ENCODE peak calls at places on chromosomes 1 and 21, in four cellular contexts. L is body of pancreas, J is mammary epithelial cell, C is glutamatergic neuron. T is an unnamed sample.

GRCh38 chr21:35346697-35347096 is 297.6 kb upstream of the RUNX1 start:
- DNase-seq in L (no peak), J (no peak), C (no peak), T (no peak)

GRCh38 chr1:64006276-64007051 is 197.0 kb upstream of the UBE2U start:
- DNase-seq in L (peak), J (peak), C (no peak), T (no peak)

GRCh38 chr1:167819849-167820683 is 93.9 kb downstream of the ADCY10 start:
- DNase-seq in L (peak), J (peak), C (peak), T (no peak)

GRCh38 chr1:41918450-41919043 is at the start of gene HIVEP3:
- DNase-seq in L (no peak), J (peak), C (no peak), T (no peak)

GRCh38 chr1:107196973-107197562 is 56.2 kb downstream of the NTNG1 start:
- DNase-seq in L (no peak), J (no peak), C (no peak), T (no peak)

GRCh38 chr1:58874757-58875755 is 91.2 kb upstream of the JUN start:
- DNase-seq in L (peak), J (peak), C (no peak), T (no peak)

GRCh38 chr1:94329986-94330385 is 88.2 kb upstream of the ABCD3 start:
- DNase-seq in L (no peak), J (no peak), C (no peak), T (no peak)

GRCh38 chr1:117572546-117572945 is 33.3 kb upstream of the TENT5C start:
- DNase-seq in L (no peak), J (no peak), C (no peak), T (no peak)

GRCh38 chr1:15849775-15850449 is 2.4 kb downstream of the SPEN start:
- DNase-seq in L (peak), J (peak), C (peak), T (no peak)

GRCh38 chr1:9689971-9690381 is 38.4 kb downstream of the PIK3CD start:
- DNase-seq in L (peak), J (no peak), C (peak), T (no peak)

GRCh38 chr1:204660509-204660908 is 25.0 kb downstream of the LRRN2 start:
- DNase-seq in L (peak), J (no peak), C (no peak), T (no peak)

GRCh38 chr1:223443397-223443796 is 50.2 kb downstream of the CCDC185 start:
- DNase-seq in L (no peak), J (no peak), C (no peak), T (no peak)

GRCh38 chr1:87872189-87872588 is 543.5 kb downstream of the LMO4 start:
- DNase-seq in L (no peak), J (no peak), C (no peak), T (no peak)

GRCh38 chr1:206839857-206840256 is 25.6 kb upstream of the IL20 start:
- DNase-seq in L (no peak), J (no peak), C (no peak), T (no peak)

GRCh38 chr1:62875676-62876075 is 91.7 kb downstream of the ATG4C start:
- DNase-seq in L (no peak), J (no peak), C (no peak), T (no peak)

GRCh38 chr1:111448482-111448917 is 556 bp downstream of the WDR77 start:
- DNase-seq in L (no peak), J (peak), C (no peak), T (no peak)

GRCh38 chr1:63917571-63918394 is 144.0 kb downstream of the ROR1 start:
- DNase-seq in L (no peak), J (no peak), C (peak), T (no peak)

GRCh38 chr1:240462766-240463410 is 149.1 kb downstream of the GREM2 start:
- DNase-seq in L (no peak), J (no peak), C (no peak), T (no peak)

GRCh38 chr1:220787069-220787614 is 429 bp downstream of the MTARC1 start:
- DNase-seq in L (peak), J (peak), C (peak), T (no peak)

GRCh38 chr1:15409400-15410222 is at the start of gene EFHD2:
- DNase-seq in L (peak), J (peak), C (peak), T (peak)

DNA sequence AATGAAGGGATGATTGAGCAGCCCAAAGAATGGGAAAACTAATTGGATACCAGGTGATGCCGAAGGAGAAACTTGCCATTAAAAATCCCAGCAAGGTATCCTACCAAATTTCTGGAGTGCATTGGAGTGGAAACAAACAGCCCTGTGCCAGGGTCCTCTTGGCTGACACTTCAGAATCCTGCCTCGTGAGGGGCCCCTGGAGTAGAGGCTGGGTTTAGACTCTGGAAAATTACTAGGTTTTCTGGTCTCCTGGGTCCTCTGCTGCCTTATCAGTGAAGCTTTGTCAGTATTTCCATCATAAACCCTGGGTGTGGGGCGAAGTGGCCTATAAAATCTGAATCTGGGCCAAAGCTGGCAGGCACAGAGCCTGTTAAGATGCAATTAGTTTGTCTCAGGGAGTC is 289.1 kb upstream of the USP24 start:
- DNase-seq in L (no peak), J (no peak), C (no peak), T (no peak)
- TF ChIP-seq CTCF in L (no peak), J (no peak), C (no peak), T (no peak)

GRCh38 chr1:229887043-229887822 is 179.8 kb upstream of the GALNT2 start:
- DNase-seq in L (peak), J (peak), C (no peak), T (no peak)
- TF ChIP-seq CTCF in L (no peak), J (no peak), C (no peak), T (no peak)

DNA sequence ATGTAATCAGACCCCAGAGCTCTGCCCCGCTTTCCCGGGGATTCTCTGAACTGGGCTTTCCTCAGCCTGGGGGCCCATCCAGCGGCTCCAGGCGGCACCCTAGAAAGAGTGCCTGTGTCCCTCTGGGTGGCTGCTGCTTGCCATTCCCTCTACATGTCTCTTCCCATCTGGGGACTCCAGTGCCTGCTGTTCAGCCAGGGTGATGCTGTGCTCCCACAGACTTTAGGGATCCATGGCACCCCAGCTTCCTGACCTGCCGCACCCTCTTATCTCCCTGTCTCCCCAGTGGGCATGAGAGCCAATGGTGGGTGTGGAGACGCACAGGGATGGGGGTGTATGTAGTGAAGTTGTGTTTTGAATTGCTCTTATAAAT is 16.2 kb downstream of the TRAPPC10 start:
- DNase-seq in L (no peak), J (no peak), C (no peak), T (no peak)
- TF ChIP-seq CTCF in L (no peak), J (no peak), C (no peak), T (no peak)

GRCh38 chr1:17691147-17691634 is 63.9 kb upstream of the ACTL8 start:
- DNase-seq in L (no peak), J (no peak), C (no peak), T (no peak)
- TF ChIP-seq CTCF in L (no peak), J (no peak), C (no peak), T (no peak)

GRCh38 chr1:229104654-229105053 is 166.3 kb upstream of the RAB4A start:
- DNase-seq in L (no peak), J (no peak), C (no peak), T (no peak)

GRCh38 chr1:229101475-229101874 is 169.4 kb upstream of the RAB4A start:
- DNase-seq in L (no peak), J (peak), C (no peak), T (no peak)

GRCh38 chr1:229105109-229105508 is 165.8 kb upstream of the RAB4A start:
- DNase-seq in L (peak), J (no peak), C (no peak), T (no peak)

GRCh38 chr1:229101011-229101410 is 169.9 kb upstream of the RAB4A start:
- DNase-seq in L (no peak), J (no peak), C (no peak), T (no peak)

DNA sequence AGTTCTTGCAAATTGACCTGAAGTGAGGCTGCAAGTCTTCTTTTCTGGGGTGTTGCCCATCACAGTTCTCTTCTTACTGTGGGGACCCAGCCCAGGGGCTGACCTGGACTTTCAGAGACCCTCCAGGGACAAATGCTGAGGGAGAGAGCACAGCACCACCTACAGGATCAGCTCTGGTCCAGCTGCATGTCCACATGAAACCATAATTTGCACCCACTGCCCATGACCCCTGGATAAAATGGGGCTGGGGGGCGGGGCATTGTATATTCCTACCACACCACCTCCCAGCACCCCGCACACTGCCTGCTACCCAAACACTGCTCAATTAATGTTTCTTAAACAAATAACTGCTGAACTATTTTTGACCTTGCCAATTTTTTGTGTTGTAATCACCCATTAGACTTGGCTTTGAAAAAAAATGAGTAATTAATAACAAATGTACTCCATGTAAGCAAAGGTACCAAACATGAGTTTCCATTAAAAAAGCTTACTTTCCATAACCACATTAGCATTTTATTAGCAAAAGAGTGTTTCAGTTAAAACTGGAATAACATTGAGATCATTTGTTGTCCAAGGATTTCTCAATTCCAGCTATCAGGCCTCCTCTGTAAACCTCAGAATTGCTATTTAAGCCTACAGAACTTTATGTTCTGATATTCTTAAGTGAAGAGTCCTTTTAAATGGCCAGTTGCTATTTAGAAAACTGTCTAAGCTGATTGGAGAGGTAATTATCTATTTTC is 168.0 kb upstream of the RAB4A start:
- DNase-seq in L (no peak), J (no peak), C (no peak), T (no peak)
- TF ChIP-seq CTCF in L (no peak), J (no peak), C (no peak), T (no peak)

GRCh38 chr1:217911908-217912307 is 280.8 kb downstream of the SPATA17 start:
- DNase-seq in L (no peak), J (no peak), C (no peak), T (no peak)
- TF ChIP-seq CTCF in L (no peak), J (no peak), C (no peak), T (no peak)

GRCh38 chr1:163820190-163820589 is 498.4 kb downstream of the NUF2 start:
- DNase-seq in L (no peak), J (no peak), C (no peak), T (no peak)

GRCh38 chr1:163821679-163822078 is 499.9 kb downstream of the NUF2 start:
- DNase-seq in L (no peak), J (no peak), C (no peak), T (no peak)

GRCh38 chr1:163822933-163823511 is 501.3 kb downstream of the NUF2 start:
- DNase-seq in L (no peak), J (no peak), C (no peak), T (no peak)

GRCh38 chr1:163824006-163824405 is 502.3 kb downstream of the NUF2 start:
- DNase-seq in L (no peak), J (peak), C (no peak), T (no peak)

GRCh38 chr1:163820748-163821147 is 499.0 kb downstream of the NUF2 start:
- DNase-seq in L (no peak), J (no peak), C (no peak), T (no peak)
- TF ChIP-seq CTCF in L (no peak), J (peak), C (peak), T (no peak)

DNA sequence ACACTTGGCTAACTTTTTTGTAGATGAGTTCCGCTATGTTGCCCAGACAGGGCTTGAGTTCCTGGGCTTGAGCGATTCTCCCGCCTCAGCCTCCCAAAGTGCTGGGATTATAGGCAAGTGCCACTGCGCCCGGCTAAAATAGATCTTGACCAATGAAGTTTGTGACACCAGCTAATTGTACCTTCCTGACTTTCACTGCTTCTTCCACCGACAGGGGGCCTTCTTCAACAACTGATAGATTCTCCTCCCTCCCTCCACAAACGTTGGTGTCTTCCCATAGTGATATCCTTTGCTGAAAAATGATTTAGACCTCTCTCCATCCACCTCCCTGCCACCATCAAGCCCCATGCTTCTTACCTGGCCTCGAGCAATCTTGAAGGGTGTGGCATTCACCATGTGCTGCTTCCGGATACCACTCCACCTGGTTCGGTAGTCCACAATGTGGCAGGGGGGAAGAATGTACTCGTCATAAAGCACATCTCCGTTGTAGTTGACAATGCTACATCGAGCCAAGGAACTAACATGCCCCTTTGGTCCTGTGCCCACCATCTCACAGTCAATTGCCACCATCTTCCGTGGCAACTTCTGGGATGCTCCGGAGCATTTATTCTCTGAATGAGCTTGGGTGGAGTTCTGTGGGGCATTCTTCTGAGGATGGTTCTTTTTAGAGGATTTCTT is 1.6 kb upstream of the METTL25B start:
- DNase-seq in L (no peak), J (peak), C (peak), T (no peak)
- TF ChIP-seq CTCF in L (no peak), J (peak), C (peak), T (no peak)